ENCODE peak calls at places on chromosomes 3 and 15, in eight cellular contexts. Q is hepatocyte; N is brain microvascular endothelial cell; S is aorta; G is uterus; R is CD8-positive, alpha-beta memory T cell; I is stomach; P is caudate nucleus. M is an unnamed sample.

GRCh38 chr3:72694398-72694797 is 153.8 kb downstream of the SHQ1 start:
- DNase-seq in N (peak), G (no peak), S (no peak), I (no peak), R (no peak), Q (no peak), P (no peak), M (no peak)

GRCh38 chr3:185815391-185816282 is 9.2 kb downstream of the IGF2BP2 start:
- DNase-seq in Q (no peak), G (no peak), I (no peak), N (no peak), R (no peak), P (no peak), S (no peak), M (no peak)

GRCh38 chr15:77983091-77983707 is 94.3 kb downstream of the TBC1D2B start:
- DNase-seq in S (no peak), G (no peak), P (no peak), N (no peak), Q (no peak), I (no peak), R (no peak), M (no peak)

GRCh38 chr3:125110016-125110875 is 54.4 kb upstream of the HEG1 start:
- DNase-seq in N (peak), G (no peak), Q (peak), R (no peak), S (no peak), P (no peak), I (no peak), M (peak)

GRCh38 chr3:29353807-29354206 is 72.9 kb downstream of the RBMS3 start:
- DNase-seq in Q (no peak), N (no peak), S (no peak), I (no peak), G (no peak), R (no peak), P (no peak), M (no peak)

GRCh38 chr3:10504161-10505049 is 981 bp downstream of the ATP2B2 start:
- DNase-seq in Q (no peak), S (no peak), P (no peak), N (no peak), G (no peak), I (no peak), R (no peak), M (no peak)

GRCh38 chr3:132555316-132556035 is 41.6 kb upstream of the ACKR4 start:
- DNase-seq in N (no peak), S (no peak), R (no peak), P (no peak), I (no peak), Q (no peak), G (no peak), M (no peak)

GRCh38 chr3:55615039-55615693 is 128.1 kb upstream of the WNT5A start:
- DNase-seq in G (no peak), S (no peak), I (no peak), Q (no peak), N (no peak), P (no peak), R (no peak), M (no peak)

GRCh38 chr3:152121292-152121654 is 147.5 kb upstream of the MBNL1 start:
- DNase-seq in N (no peak), S (no peak), Q (no peak), I (no peak), G (no peak), R (no peak), P (no peak), M (peak)

GRCh38 chr3:148727242-148727641 is 29.5 kb downstream of the AGTR1 start:
- DNase-seq in R (no peak), N (no peak), S (no peak), P (peak), G (no peak), Q (peak), I (no peak), M (no peak)

GRCh38 chr3:43691120-43692002 is 623 bp downstream of the ABHD5 start:
- DNase-seq in N (peak), G (peak), Q (peak), S (peak), I (peak), P (peak), R (peak), M (no peak)

GRCh38 chr3:157469571-157470294 is 33.1 kb downstream of the PTX3 start:
- DNase-seq in P (no peak), S (no peak), I (no peak), R (no peak), Q (no peak), G (no peak), N (no peak), M (no peak)

GRCh38 chr15:99719096-99719541 is 14.1 kb downstream of the LYSMD4 start:
- DNase-seq in N (peak), P (no peak), G (no peak), S (no peak), I (no peak), Q (no peak), R (no peak), M (no peak)

GRCh38 chr15:25052191-25052999 is 97.6 kb downstream of the SNRPN start:
- DNase-seq in S (peak), P (no peak), I (peak), G (peak), R (no peak), N (no peak), Q (no peak), M (no peak)

GRCh38 chr3:62749130-62749529 is 126.1 kb downstream of the CADPS start:
- DNase-seq in P (no peak), S (no peak), N (no peak), G (no peak), I (no peak), Q (no peak), R (no peak), M (no peak)

GRCh38 chr3:119601154-119601553 is 3.5 kb downstream of the PLA1A start:
- DNase-seq in S (no peak), N (no peak), R (no peak), G (no peak), I (no peak), Q (no peak), P (no peak), M (no peak)

GRCh38 chr15:91289324-91289723 is 189.3 kb downstream of the SV2B start:
- DNase-seq in P (no peak), G (no peak), N (no peak), S (no peak), I (no peak), R (no peak), Q (no peak), M (no peak)

GRCh38 chr3:5022966-5023776 is 43.9 kb downstream of the BHLHE40 start:
- DNase-seq in Q (peak), I (peak), S (peak), R (no peak), N (peak), G (peak), P (no peak), M (peak)

GRCh38 chr3:170961616-170962400 is 53.4 kb upstream of the EIF5A2 start:
- DNase-seq in G (no peak), S (no peak), Q (peak), N (peak), R (no peak), P (peak), I (no peak), M (no peak)

GRCh38 chr15:27054426-27054825 is 83.4 kb downstream of the GABRG3 start:
- DNase-seq in P (no peak), I (no peak), Q (no peak), N (no peak), R (no peak), S (no peak), G (no peak), M (no peak)

GRCh38 chr15:27061739-27062138 is 90.8 kb downstream of the GABRG3 start:
- DNase-seq in R (no peak), Q (no peak), N (no peak), P (no peak), G (no peak), I (no peak), S (no peak), M (no peak)

GRCh38 chr15:27059610-27060202 is 88.7 kb downstream of the GABRG3 start:
- DNase-seq in I (no peak), R (no peak), Q (peak), P (peak), S (no peak), G (no peak), N (peak), M (no peak)

GRCh38 chr15:27058939-27059338 is 88.0 kb downstream of the GABRG3 start:
- DNase-seq in I (no peak), R (no peak), P (no peak), S (no peak), Q (no peak), N (no peak), G (no peak), M (no peak)

DNA sequence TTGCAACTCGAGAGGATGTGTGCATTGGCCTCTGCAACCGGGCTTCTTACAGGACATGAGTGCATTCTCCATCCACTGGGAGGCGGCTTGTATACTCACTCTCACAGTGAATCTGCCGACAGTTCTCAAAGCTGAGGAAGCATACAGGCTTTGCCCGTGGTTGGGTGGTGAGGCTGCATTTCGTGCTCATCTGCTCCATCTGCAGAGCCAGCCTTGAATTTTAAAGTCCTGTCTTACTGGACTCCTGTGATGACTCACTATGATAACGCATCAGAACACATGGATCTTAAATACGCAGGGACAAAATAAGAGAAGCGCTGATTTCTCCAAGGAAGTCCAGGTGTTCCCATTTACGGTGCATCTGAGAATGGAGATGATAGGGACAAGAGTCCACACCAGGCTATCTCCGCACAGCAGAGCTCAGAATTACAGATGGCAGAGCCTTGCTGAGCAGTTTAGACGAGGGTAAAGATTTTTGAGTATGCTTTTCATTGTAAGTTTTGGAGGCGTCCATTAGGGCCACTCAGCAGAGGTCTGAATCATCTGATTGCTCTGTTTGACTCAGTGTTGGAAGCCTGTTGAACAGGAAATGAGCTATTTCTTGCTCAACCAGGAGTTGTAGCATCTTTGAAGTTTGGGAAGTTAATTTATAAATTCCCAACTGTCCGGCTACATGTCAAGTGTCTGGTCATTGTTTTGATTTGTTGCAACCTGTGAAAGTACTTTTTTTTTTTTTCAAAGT is 87.1 kb downstream of the GABRG3 start:
- DNase-seq in I (no peak), Q (no peak), P (no peak), S (no peak), N (no peak), G (no peak), R (no peak), M (no peak)
- H3K27ac ChIP-seq in I (no peak), Q (no peak), P (no peak), S (no peak), N (no peak), G (no peak), R (no peak), M (no peak)

GRCh38 chr3:100027321-100027720 is 87.0 kb downstream of the FILIP1L start:
- DNase-seq in Q (no peak), R (no peak), S (no peak), G (no peak), N (no peak), P (no peak), I (no peak), M (no peak)

GRCh38 chr3:100023150-100023549 is 91.2 kb downstream of the FILIP1L start:
- DNase-seq in S (no peak), G (no peak), I (no peak), P (no peak), Q (no peak), N (no peak), R (no peak), M (no peak)

GRCh38 chr3:100023595-100023994 is 90.7 kb downstream of the FILIP1L start:
- DNase-seq in I (no peak), G (no peak), R (no peak), S (no peak), N (no peak), Q (no peak), P (no peak), M (no peak)

GRCh38 chr3:100022506-100022905 is 91.8 kb downstream of the FILIP1L start:
- DNase-seq in G (no peak), S (no peak), N (no peak), I (no peak), R (no peak), P (no peak), Q (no peak), M (no peak)

GRCh38 chr3:100024520-100025303 is 89.6 kb downstream of the FILIP1L start:
- DNase-seq in R (no peak), P (no peak), N (no peak), Q (no peak), S (no peak), I (no peak), G (no peak), M (no peak)
- H3K27ac ChIP-seq in R (no peak), P (no peak), N (no peak), Q (peak), S (peak), I (peak), G (peak), M (peak)

GRCh38 chr3:143521803-143522202 is 326.5 kb downstream of the SLC9A9 start:
- DNase-seq in P (no peak), R (no peak), S (no peak), Q (no peak), G (no peak), I (no peak), N (no peak), M (no peak)
- H3K27ac ChIP-seq in P (no peak), R (no peak), S (no peak), Q (no peak), G (no peak), I (no peak), N (no peak), M (no peak)

GRCh38 chr3:146101538-146101937 is 59.4 kb downstream of the PLOD2 start:
- DNase-seq in I (no peak), Q (no peak), N (no peak), R (no peak), P (no peak), S (no peak), G (no peak), M (no peak)
- H3K27ac ChIP-seq in I (no peak), Q (no peak), N (no peak), R (no peak), P (no peak), S (no peak), G (no peak), M (no peak)